ENCODE peak calls at places on chromosomes 2 and 18, in ten cellular contexts. Q is uterus; S is transverse colon; I is CD8-positive, alpha-beta memory T cell; W is tibial nerve; A is H9; G is adrenal gland; L is GM12878; X is tibial artery; T is esophagus squamous epithelium. J is an unnamed sample. For H3K27me3, the result is how much of the 10 kb centered on the place peaks cover.

GRCh38 chr2:64115808-64116598 is 28.2 kb downstream of the PELI1 start:
- DNase-seq in Q (no peak), S (no peak), I (no peak), W (no peak), A (no peak), G (no peak), L (no peak), X (no peak), T (no peak), J (no peak)

GRCh38 chr2:210620456-210620855 is 64.1 kb downstream of the CPS1 start:
- DNase-seq in Q (no peak), S (no peak), I (no peak), W (no peak), A (peak), G (no peak), L (no peak), X (no peak), T (no peak), J (no peak)

GRCh38 chr2:158337018-158337417 is 119.5 kb downstream of the CCDC148 start:
- DNase-seq in Q (no peak), S (no peak), I (no peak), W (no peak), A (no peak), G (no peak), L (no peak), X (no peak), T (no peak), J (no peak)

GRCh38 chr2:129782618-129782960 is 196.9 kb upstream of the RAB6C start:
- DNase-seq in Q (no peak), S (no peak), I (no peak), W (no peak), A (no peak), G (no peak), L (no peak), X (no peak), T (no peak), J (no peak)

GRCh38 chr2:239469101-239469960 is 68.5 kb upstream of the HDAC4 start:
- DNase-seq in Q (no peak), S (no peak), I (no peak), W (no peak), A (peak), G (peak), L (no peak), X (no peak), T (no peak), J (no peak)

GRCh38 chr18:63477972-63478371 is 1.2 kb downstream of the SERPINB5 start:
- DNase-seq in Q (no peak), S (no peak), I (no peak), W (no peak), A (no peak), G (no peak), L (no peak), X (no peak), T (no peak), J (no peak)

GRCh38 chr2:11492720-11493119 is 26.8 kb upstream of the E2F6 start:
- DNase-seq in Q (no peak), S (no peak), I (no peak), W (no peak), A (no peak), G (no peak), L (no peak), X (no peak), T (no peak), J (no peak)

GRCh38 chr2:30691948-30692828 is 115.1 kb downstream of the CAPN13 start:
- DNase-seq in Q (no peak), S (no peak), I (no peak), W (no peak), A (no peak), G (no peak), L (no peak), X (no peak), T (no peak), J (no peak)

GRCh38 chr2:241379481-241380480 is 23.7 kb downstream of the FARP2 start:
- DNase-seq in Q (no peak), S (no peak), I (no peak), W (no peak), A (no peak), G (no peak), L (no peak), X (no peak), T (no peak), J (no peak)

GRCh38 chr18:24915547-24915946 is 436.4 kb downstream of the ZNF521 start:
- DNase-seq in Q (no peak), S (no peak), I (no peak), W (no peak), A (no peak), G (no peak), L (no peak), X (no peak), T (no peak), J (no peak)

DNA sequence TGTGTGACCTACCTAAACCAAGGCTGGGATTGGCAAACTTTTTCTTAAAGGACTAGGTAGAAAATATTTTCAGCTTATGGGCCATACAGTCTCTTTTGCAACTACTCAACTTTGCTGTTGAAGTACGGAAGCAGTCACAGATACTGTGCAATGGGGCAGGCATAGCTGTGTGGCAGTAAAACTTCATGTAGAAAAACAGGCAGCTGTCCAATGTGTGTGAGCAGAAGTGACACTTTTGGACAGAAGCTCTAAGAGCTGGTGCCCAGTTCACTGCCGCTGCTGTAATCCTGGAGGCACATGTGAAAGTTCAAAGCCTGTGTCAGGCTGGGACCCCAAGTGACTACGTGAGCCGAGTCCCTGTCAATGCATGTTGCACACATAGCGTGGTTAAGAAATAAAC is 46.7 kb downstream of the MAPK4 start:
- DNase-seq in Q (no peak), S (no peak), I (no peak), W (no peak), A (no peak), G (no peak), L (no peak), X (no peak), T (no peak), J (no peak)
- H3K27me3 ChIP-seq in Q (under half), S (under half), I (under half), W (under half), A (under half), G (under half), L (under half), X (under half), T (under half), J (under half)

DNA sequence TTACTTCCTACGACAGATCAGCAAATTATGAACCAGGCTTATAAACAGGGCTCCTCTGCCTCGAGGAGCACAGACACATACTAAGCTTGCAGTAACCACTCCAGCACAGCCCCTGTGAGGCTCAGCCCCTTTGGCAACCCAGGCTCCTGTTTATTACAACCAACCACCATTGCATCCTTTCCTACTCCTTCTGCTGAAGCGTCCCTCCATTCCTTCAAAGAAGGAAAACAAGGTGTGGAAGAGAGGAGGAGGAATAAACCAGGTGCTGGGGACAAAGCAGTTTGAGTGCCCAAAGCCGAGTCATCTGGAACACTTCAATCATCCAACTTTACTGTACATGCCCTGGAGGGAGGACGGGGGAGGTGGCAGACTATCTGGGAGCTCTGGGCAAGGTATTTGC is 87.2 kb upstream of the MGAT4A start:
- DNase-seq in Q (no peak), S (no peak), I (no peak), W (no peak), A (no peak), G (no peak), L (no peak), X (no peak), T (no peak), J (no peak)
- H3K27me3 ChIP-seq in Q (under half), S (under half), I (under half), W (under half), A (under half), G (under half), L (under half), X (under half), T (under half), J (under half)

GRCh38 chr2:26527726-26528125 is 49.8 kb upstream of the OTOF start:
- DNase-seq in Q (peak), S (no peak), I (no peak), W (no peak), A (no peak), G (no peak), L (no peak), X (no peak), T (no peak), J (no peak)
- H3K27me3 ChIP-seq in Q (under half), S (under half), I (under half), W (under half), A (under half), G (under half), L (under half), X (under half), T (under half), J (under half)

GRCh38 chr2:29349316-29350030 is 234.3 kb downstream of the CLIP4 start:
- DNase-seq in Q (no peak), S (no peak), I (no peak), W (no peak), A (no peak), G (no peak), L (no peak), X (no peak), T (no peak), J (no peak)
- H3K27me3 ChIP-seq in Q (under half), S (under half), I (under half), W (under half), A (under half), G (under half), L (under half), X (under half), T (under half), J (under half)

GRCh38 chr2:44925561-44926087 is 15.9 kb upstream of the SIX3 start:
- DNase-seq in Q (no peak), S (no peak), I (no peak), W (no peak), A (no peak), G (no peak), L (no peak), X (no peak), T (no peak), J (no peak)
- H3K27me3 ChIP-seq in Q (under half), S (half or more), I (under half), W (half or more), A (half or more), G (half or more), L (under half), X (half or more), T (under half), J (half or more)

GRCh38 chr18:78403371-78403770 is 576.2 kb upstream of the SALL3 start:
- DNase-seq in Q (no peak), S (no peak), I (no peak), W (no peak), A (no peak), G (no peak), L (no peak), X (no peak), T (no peak), J (no peak)
- H3K27me3 ChIP-seq in Q (under half), S (under half), I (under half), W (under half), A (under half), G (under half), L (under half), X (under half), T (under half), J (under half)

DNA sequence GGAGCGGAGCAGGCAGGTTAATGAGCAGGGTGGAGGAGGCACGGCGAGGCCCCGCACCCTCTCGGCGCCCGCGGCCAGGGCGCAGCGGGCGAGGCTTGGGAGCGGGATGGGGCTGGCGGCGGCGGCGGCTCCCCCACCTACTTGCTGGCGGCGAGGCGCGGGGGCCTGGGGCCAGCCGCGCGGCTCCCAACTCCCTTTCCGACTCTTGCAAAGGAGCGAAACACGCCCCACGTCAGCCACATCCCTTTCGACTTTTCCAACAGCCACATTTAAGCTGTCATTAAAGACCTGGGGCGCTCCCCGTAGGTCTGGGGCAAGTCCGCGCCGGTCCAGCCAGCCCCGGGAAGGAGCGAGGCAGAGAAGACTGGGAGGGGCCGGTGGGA is 741 bp upstream of the KCTD1 start:
- DNase-seq in Q (peak), S (peak), I (no peak), W (peak), A (no peak), G (no peak), L (no peak), X (peak), T (no peak), J (peak)
- H3K27me3 ChIP-seq in Q (under half), S (half or more), I (under half), W (under half), A (under half), G (under half), L (under half), X (under half), T (under half), J (under half)

GRCh38 chr2:218890369-218890768 is 9.7 kb downstream of the WNT10A start:
- DNase-seq in Q (no peak), S (no peak), I (no peak), W (no peak), A (no peak), G (no peak), L (no peak), X (no peak), T (no peak), J (no peak)
- H3K27me3 ChIP-seq in Q (under half), S (under half), I (under half), W (under half), A (half or more), G (under half), L (under half), X (under half), T (under half), J (under half)

DNA sequence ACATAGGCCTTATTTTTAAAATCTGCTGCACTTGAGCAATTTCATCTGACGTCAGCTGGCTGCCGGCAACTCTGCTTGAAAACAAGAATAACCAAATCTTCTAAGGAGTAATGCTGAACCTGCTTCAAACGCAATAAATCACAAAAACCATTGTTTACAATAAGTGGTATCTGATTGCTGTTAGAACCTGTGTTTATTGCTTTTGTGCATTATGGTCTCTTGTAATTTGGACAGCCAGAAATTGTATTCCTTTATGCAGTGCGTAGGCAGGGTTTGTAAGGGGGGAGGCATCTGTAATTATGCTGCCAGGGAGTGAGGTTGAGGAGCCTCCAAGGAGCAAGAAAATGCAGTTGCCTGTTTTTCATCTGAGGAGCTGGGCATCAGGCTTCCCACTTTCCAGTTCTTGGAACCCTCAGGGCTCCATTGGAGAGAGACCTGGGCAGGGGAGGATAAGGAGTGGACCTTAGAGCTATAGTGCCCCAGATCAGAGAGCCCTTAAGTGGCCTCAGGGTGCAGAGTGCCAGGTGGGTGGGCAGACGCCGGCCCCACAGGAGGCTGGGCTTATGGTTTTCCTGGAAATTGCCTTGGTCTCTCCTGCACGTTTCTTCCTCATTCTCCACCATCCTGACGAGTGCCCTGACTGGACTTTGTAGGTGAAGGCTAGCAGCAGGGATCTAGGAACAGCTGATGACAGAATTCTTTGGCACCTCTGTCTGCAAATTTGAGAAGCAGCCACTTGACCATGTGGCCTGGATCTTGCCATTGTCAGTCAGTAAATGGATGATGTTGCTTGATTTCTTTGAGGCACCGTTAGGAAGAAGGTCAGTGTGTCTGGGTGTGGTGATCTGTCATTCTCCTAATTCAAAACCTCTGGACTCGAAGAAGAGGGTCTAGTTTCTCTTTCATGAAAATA is 129.2 kb downstream of the KLHL29 start:
- DNase-seq in Q (peak), S (no peak), I (no peak), W (no peak), A (no peak), G (no peak), L (no peak), X (no peak), T (no peak), J (no peak)
- H3K27me3 ChIP-seq in Q (under half), S (under half), I (under half), W (under half), A (under half), G (under half), L (under half), X (under half), T (under half), J (under half)